ENCODE peak calls at places on chromosomes 7 and 10, in five cellular contexts. S is heart right ventricle; C is hepatocyte; Q is AG08395; N is CD8-positive, alpha-beta memory T cell. O is an unnamed sample.

GRCh38 chr10:103854687-103855423 is 521 bp downstream of the SH3PXD2A start:
- DNase-seq in C (peak), N (no peak), S (peak), Q (no peak), O (no peak)

GRCh38 chr10:43263551-43264323 is 3.1 kb downstream of the RASGEF1A start:
- DNase-seq in N (no peak), C (no peak), Q (no peak), S (no peak), O (no peak)

GRCh38 chr7:98265841-98266271 is 13.8 kb upstream of the TECPR1 start:
- DNase-seq in N (no peak), S (no peak), C (no peak), Q (peak), O (peak)

GRCh38 chr10:21330628-21331020 is 194.9 kb downstream of the SKIDA1 start:
- DNase-seq in C (no peak), N (no peak), S (peak), Q (no peak), O (no peak)

GRCh38 chr10:116769791-116770190 is 27.4 kb upstream of the HSPA12A start:
- DNase-seq in C (no peak), N (no peak), S (no peak), Q (no peak), O (peak)

GRCh38 chr7:143346018-143346417 is 16.5 kb downstream of the FAM131B start:
- DNase-seq in N (no peak), S (no peak), C (no peak), Q (no peak), O (no peak)

GRCh38 chr7:100456561-100456957 is 7.5 kb downstream of the SPACDR start:
- DNase-seq in N (no peak), Q (no peak), S (no peak), C (no peak), O (no peak)

GRCh38 chr10:71334228-71334791 is 15.3 kb downstream of the SLC29A3 start:
- DNase-seq in Q (no peak), N (no peak), S (no peak), C (no peak), O (no peak)

GRCh38 chr7:30831227-30831626 is 60.0 kb downstream of the MINDY4 start:
- DNase-seq in N (no peak), Q (no peak), C (no peak), S (no peak), O (no peak)

GRCh38 chr10:62618576-62619408 is 185.7 kb upstream of the ADO start:
- DNase-seq in C (peak), S (no peak), N (no peak), Q (peak), O (peak)

GRCh38 chr7:48337012-48337621 is 165.9 kb downstream of the ABCA13 start:
- DNase-seq in C (peak), S (no peak), Q (peak), N (no peak), O (peak)

GRCh38 chr10:13658864-13659685 is 72.3 kb downstream of the PRPF18 start:
- DNase-seq in N (no peak), Q (no peak), S (peak), C (no peak), O (no peak)

GRCh38 chr7:148458263-148458662 is 132.3 kb upstream of the C7orf33 start:
- DNase-seq in Q (no peak), N (no peak), S (no peak), C (no peak), O (no peak)

GRCh38 chr7:42106562-42106961 is 130.4 kb downstream of the GLI3 start:
- DNase-seq in N (no peak), C (no peak), Q (no peak), S (no peak), O (no peak)

GRCh38 chr10:26939290-26939956 is 78.7 kb upstream of the ABI1 start:
- DNase-seq in Q (no peak), S (no peak), N (no peak), C (no peak), O (no peak)

GRCh38 chr7:117312593-117312992 is 10.3 kb downstream of the WNT2 start:
- DNase-seq in Q (no peak), S (no peak), N (no peak), C (no peak), O (no peak)

GRCh38 chr7:140214075-140214684 is 37.4 kb upstream of the KDM7A start:
- DNase-seq in Q (no peak), S (no peak), N (no peak), C (no peak), O (no peak)

GRCh38 chr7:19442016-19442785 is 266.6 kb downstream of the POLR1F start:
- DNase-seq in N (no peak), S (no peak), Q (peak), C (peak), O (peak)

GRCh38 chr10:116099031-116099430 is 174.0 kb downstream of the GFRA1 start:
- DNase-seq in Q (peak), N (no peak), S (no peak), C (no peak), O (no peak)

GRCh38 chr7:7208524-7208923 is 26.2 kb downstream of the C1GALT1 start:
- DNase-seq in S (no peak), Q (no peak), C (no peak), N (no peak), O (no peak)

GRCh38 chr7:49927581-49927980 is 154.1 kb downstream of the VWC2 start:
- DNase-seq in S (no peak), C (no peak), N (no peak), Q (no peak), O (no peak)

GRCh38 chr10:83603708-83604107 is 535.6 kb upstream of the GHITM start:
- DNase-seq in S (no peak), Q (no peak), C (no peak), N (no peak), O (no peak)

GRCh38 chr7:87148332-87148955 is 3.8 kb upstream of the DMTF1 start:
- DNase-seq in Q (peak), N (no peak), S (no peak), C (peak), O (peak)

GRCh38 chr7:136266457-136266856 is 289.3 kb upstream of the MTPN start:
- DNase-seq in N (no peak), C (no peak), S (no peak), Q (no peak), O (no peak)